ENCODE peak calls at places on chromosomes 12 and 14, in six cellular contexts. U is H1, C is IMR-90, R is trophoblast cell, J is mesendoderm, A is neuronal stem cell. D is an unnamed sample.

GRCh38 chr14:85934123-85934885 is 404.4 kb downstream of the FLRT2 start:
- DNase-seq in C (no peak), J (no peak), R (peak; percentile 50), A (no peak), U (no peak), D (no peak)

GRCh38 chr12:587551-588322 is 75.5 kb downstream of the NINJ2 start:
- DNase-seq in R (no peak), U (no peak), C (no peak), J (no peak), A (no peak), D (no peak)

GRCh38 chr12:4829793-4830162 is 79.9 kb upstream of the KCNA1 start:
- DNase-seq in C (no peak), U (no peak), R (no peak), A (no peak), J (no peak), D (no peak)

GRCh38 chr12:4145990-4146859 is 127.3 kb upstream of the CCND2 start:
- DNase-seq in C (no peak), J (peak; percentile 15), U (no peak), A (no peak), R (no peak), D (no peak)

GRCh38 chr12:123907726-123908476 is 64.7 kb downstream of the CCDC92 start:
- DNase-seq in A (no peak), U (no peak), J (no peak), R (no peak), C (no peak), D (no peak)

GRCh38 chr12:115172521-115172920 is 488.5 kb upstream of the TBX3 start:
- DNase-seq in A (no peak), R (no peak), J (no peak), U (no peak), C (peak; percentile 92), D (no peak)

GRCh38 chr12:14995583-14996425 is 23.0 kb downstream of the PDE6H start:
- DNase-seq in J (peak; percentile 40), R (peak; percentile 77), A (peak; percentile 24), U (no peak), C (peak; percentile 79), D (no peak)

GRCh38 chr12:94596596-94596995 is 53.8 kb downstream of the TMCC3 start:
- DNase-seq in U (no peak), R (no peak), C (peak; percentile 6), A (no peak), J (no peak), D (no peak)

GRCh38 chr14:90760591-90761316 is 55.5 kb downstream of the TTC7B start:
- DNase-seq in R (peak; percentile 73), U (no peak), A (peak; percentile 26), J (peak; percentile 82), C (peak; percentile 33), D (peak; percentile 39)

GRCh38 chr12:122051231-122051876 is 27.2 kb upstream of the MLXIP start:
- DNase-seq in A (no peak), R (no peak), C (peak; percentile 44), U (no peak), J (no peak), D (no peak)

GRCh38 chr12:114777052-114777451 is 93.1 kb upstream of the TBX3 start:
- DNase-seq in J (no peak), C (peak; percentile 75), A (no peak), R (no peak), U (no peak), D (no peak)

GRCh38 chr14:94650444-94650775 is 38.2 kb downstream of the SERPINA3 start:
- DNase-seq in A (no peak), R (no peak), C (no peak), J (no peak), U (no peak), D (no peak)

GRCh38 chr14:77133718-77134338 is 7.8 kb downstream of the ZDHHC22 start:
- DNase-seq in J (peak; percentile 84), A (peak; percentile 86), C (peak; percentile 61), U (peak; percentile 80), R (peak; percentile 87), D (peak; percentile 92)

GRCh38 chr12:8661016-8661415 is 1.6 kb downstream of the MFAP5 start:
- DNase-seq in U (no peak), J (no peak), A (no peak), C (no peak), R (peak; percentile 90), D (no peak)

GRCh38 chr12:64175254-64175945 is 46.7 kb downstream of the KICS2 start:
- DNase-seq in C (no peak), A (no peak), R (no peak), J (peak; percentile 62), U (no peak), D (no peak)

GRCh38 chr12:130425698-130426245 is 88.1 kb downstream of the PIWIL1 start:
- DNase-seq in A (no peak), C (no peak), R (no peak), U (no peak), J (no peak), D (peak; percentile 23)

GRCh38 chr12:71469235-71469873 is 29.8 kb downstream of the LGR5 start:
- DNase-seq in R (peak; percentile 87), A (peak; percentile 50), U (no peak), J (peak; percentile 70), C (peak; percentile 69), D (peak; percentile 54)

GRCh38 chr12:14384783-14385638 is 19.5 kb downstream of the ATF7IP start:
- DNase-seq in U (peak; percentile 33), A (peak; percentile 92), C (peak; percentile 95), R (peak; percentile 90), J (peak; percentile 94), D (peak; percentile 69)

DNA sequence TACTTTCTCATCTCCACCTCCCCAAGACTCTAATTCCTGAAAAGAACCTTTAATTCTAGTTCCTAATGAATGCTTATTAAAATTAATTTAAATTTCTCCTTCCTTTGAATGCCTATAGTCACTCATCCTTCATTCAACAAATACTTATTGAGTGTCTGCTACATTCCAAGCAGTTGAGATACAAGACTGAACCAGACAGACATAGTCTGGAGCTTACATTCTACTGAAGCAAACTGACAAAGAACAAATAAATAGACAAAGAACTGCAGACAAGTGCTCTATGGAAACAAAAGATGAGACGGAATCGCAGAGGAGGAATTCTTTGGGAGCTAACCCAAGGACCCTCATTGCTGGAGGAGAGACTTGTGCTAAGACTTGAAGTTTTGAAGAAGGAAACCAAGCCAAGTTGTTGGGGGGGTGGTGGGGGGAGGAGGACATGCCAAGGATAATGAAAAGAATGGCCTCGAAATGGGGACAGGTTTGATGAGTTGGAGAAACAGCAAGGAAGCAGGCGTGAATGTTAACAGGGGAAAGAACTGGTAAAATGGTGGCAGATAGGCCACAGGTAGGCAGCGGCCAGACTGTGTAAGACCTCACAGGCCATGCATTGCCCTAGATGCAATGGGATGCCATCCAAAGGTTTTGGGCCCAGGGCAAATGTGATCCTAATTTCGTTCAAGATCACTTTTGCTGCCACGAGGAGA is 9.7 kb upstream of the TDG start:
- DNase-seq in U (no peak), R (peak; percentile 16), C (peak; percentile 58), A (no peak), J (peak; percentile 12), D (peak; percentile 33)
- H2BK5ac ChIP-seq in U (peak overlapping the region; percentile 95), R (no peak overlapping the region), C (peak overlapping the region; percentile 78), A (no peak overlapping the region), J (no peak overlapping the region), D (no peak overlapping the region)

DNA sequence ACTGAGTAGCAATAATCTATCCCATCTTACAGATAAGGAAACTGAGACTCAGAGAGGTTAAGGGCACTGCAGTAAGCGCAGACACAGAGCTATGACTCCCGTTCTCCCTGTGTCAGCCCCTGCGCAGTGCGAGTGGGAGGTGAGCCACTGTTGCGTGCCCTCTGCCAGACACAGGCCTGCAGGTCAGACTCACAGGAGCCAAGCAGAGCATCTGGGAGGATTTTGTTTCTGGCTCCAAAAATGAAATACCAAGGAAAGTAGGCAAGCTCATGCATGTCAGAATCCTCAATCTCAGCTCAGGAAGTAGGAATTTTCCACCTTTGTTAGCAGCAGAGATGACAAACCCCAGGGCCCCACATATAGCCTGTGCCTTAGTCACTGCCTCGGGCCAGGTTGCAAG is 11.2 kb downstream of the BDKRB2 start:
- DNase-seq in A (no peak), C (no peak), J (no peak), U (no peak), R (no peak), D (no peak)
- H2AK5ac ChIP-seq in A (no peak overlapping the region), C (peak overlapping the region; percentile 49), J (no peak overlapping the region), U (no peak overlapping the region), R (no peak overlapping the region), D (no peak overlapping the region)

GRCh38 chr14:104724407-104724980 is 465 bp downstream of the ADSS1 start:
- DNase-seq in U (no peak), C (no peak), R (no peak), J (no peak), A (no peak), D (no peak)

GRCh38 chr14:104724981-104725771 is 1.1 kb downstream of the ADSS1 start:
- DNase-seq in J (peak; percentile 88), U (no peak), A (no peak), R (peak; percentile 55), C (no peak), D (peak; percentile 82)

GRCh38 chr14:104722938-104723650 is 935 bp upstream of the ADSS1 start:
- DNase-seq in J (peak; percentile 56), C (no peak), A (no peak), R (peak; percentile 58), U (no peak), D (peak; percentile 55)

GRCh38 chr14:104721704-104722431 is 2.2 kb upstream of the ADSS1 start:
- DNase-seq in J (no peak), C (peak; percentile 34), R (no peak), U (no peak), A (no peak), D (no peak)

DNA sequence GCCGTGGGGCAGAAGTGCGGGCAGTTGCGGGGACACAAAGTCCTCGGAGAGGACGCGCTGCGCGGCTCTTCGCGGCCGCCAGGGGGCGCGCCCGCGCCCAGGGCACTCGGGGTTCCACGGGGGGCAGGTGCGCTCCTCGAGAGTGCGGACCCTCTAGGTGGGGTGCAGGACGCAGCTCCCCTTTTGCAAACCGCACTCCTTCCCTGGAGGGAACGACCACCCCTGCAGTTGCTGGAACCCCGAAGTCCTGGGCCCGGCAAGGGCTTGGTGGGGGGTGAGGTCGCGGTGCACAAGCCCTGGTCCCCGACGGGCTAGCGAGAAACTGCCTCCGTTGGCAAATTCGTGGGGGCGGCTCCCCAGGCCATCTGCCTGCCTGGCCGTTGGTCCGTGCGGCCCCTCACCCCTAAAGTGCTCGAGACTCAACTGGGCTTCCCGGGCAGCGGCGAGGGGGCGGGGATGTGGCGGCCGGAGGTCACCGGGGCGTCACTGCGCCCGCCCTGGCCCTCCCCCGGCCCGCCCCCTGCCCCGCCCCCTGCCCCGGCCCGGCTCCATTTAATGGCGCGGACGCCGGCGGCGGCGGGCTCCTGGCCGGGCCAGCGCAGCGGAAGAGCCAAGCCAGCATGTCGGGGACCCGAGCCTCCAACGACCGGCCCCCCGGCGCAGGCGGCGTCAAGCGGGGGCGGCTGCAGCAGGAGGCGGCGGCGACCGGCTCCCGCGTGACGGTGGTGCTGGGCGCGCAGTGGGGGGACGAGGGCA is at the start of gene ADSS1:
- DNase-seq in R (peak; percentile 64), U (no peak), J (peak; percentile 57), C (no peak), A (peak; percentile 65), D (peak; percentile 69)
- H3K4ac ChIP-seq in R (no peak within 1 kb of the TSS), U (peak within 1 kb of the TSS; percentile 44), J (no peak within 1 kb of the TSS), C (peak within 1 kb of the TSS; percentile 49), A (peak within 1 kb of the TSS; percentile 10), D (no peak within 1 kb of the TSS)

GRCh38 chr12:1799882-1800645 is 20.3 kb upstream of the LRTM2 start:
- DNase-seq in J (no peak), A (no peak), C (no peak), R (no peak), U (no peak), D (peak; percentile 28)
- H2BK5ac ChIP-seq in J (no peak overlapping the region), A (peak overlapping the region; percentile 73), C (no peak overlapping the region), R (no peak overlapping the region), U (no peak overlapping the region), D (no peak overlapping the region)

GRCh38 chr12:113233967-113234366 is 12.7 kb downstream of the TPCN1 start:
- DNase-seq in R (no peak), C (no peak), U (no peak), A (no peak), J (no peak), D (no peak)
- H2AK5ac ChIP-seq in R (no peak overlapping the region), C (no peak overlapping the region), U (no peak overlapping the region), A (no peak overlapping the region), J (no peak overlapping the region), D (no peak overlapping the region)

D was measured in H9.